ENCODE peak calls at places on chromosomes 2 and 18, in ten cellular contexts. U is NCI-H2081; R is B cell; T is COR-L47; X is stimulated activated CD4-positive, alpha-beta T cell treated with anti-CD3 and anti-CD28 coated beads, Interleukin-12 subunit alpha, Interleukin-12 subunit beta, amount 100 ng/mL, for 48 hours; J is SHP77; W is activated B cell treated with CpG ODN at 0.5 μM for 24 hours; V is nephron progenitor cell; K is HuH-7.5; L is heart left ventricle. B is an unnamed sample.
A peak's percentile ranks its signal among the peaks of the same experiment; 100 is the strongest.

GRCh38 chr18:23538040-23538439 is 34.7 kb downstream of the RMC1 start:
- DNase-seq in U (no peak), R (no peak), T (no peak), X (no peak), J (no peak), W (no peak), V (no peak), K (no peak), L (no peak), B (no peak)

GRCh38 chr2:78606895-78607294 is 418.6 kb upstream of the REG3G start:
- DNase-seq in U (no peak), R (no peak), T (no peak), X (no peak), J (no peak), W (no peak), V (no peak), K (no peak), L (no peak), B (no peak)

GRCh38 chr2:225402200-225402776 is 2.8 kb downstream of the NYAP2 start:
- DNase-seq in U (peak; percentile 41), R (no peak), T (no peak), X (no peak), J (no peak), W (no peak), V (no peak), K (no peak), L (no peak), B (no peak)

GRCh38 chr18:37414816-37415215 is 150.8 kb downstream of the CELF4 start:
- DNase-seq in U (no peak), R (no peak), T (no peak), X (no peak), J (no peak), W (no peak), V (no peak), K (no peak), L (no peak), B (no peak)

GRCh38 chr2:148096012-148096411 is 75.1 kb downstream of the MBD5 start:
- DNase-seq in U (no peak), R (no peak), T (no peak), X (no peak), J (no peak), W (no peak), V (no peak), K (no peak), L (no peak), B (no peak)

GRCh38 chr2:85956647-85957039 is 67.9 kb upstream of the ST3GAL5 start:
- DNase-seq in U (no peak), R (no peak), T (no peak), X (no peak), J (no peak), W (no peak), V (no peak), K (no peak), L (no peak), B (no peak)

GRCh38 chr2:202911513-202912341 is at the start of the genes CARF and WDR12:
- DNase-seq in U (peak; percentile 95), R (peak; percentile 89), T (peak; percentile 94), X (peak; percentile 82), J (peak; percentile 93), W (peak; percentile 82), V (peak; percentile 90), K (peak; percentile 65), L (peak; percentile 94), B (peak; percentile 86)

GRCh38 chr2:150280255-150280654 is 207.2 kb downstream of the RND3 start:
- DNase-seq in U (no peak), R (no peak), T (no peak), X (no peak), J (no peak), W (no peak), V (no peak), K (no peak), L (no peak), B (no peak)

GRCh38 chr2:65818873-65819451 is 386.6 kb upstream of the SPRED2 start:
- DNase-seq in U (no peak), R (no peak), T (no peak), X (no peak), J (no peak), W (no peak), V (no peak), K (no peak), L (no peak), B (no peak)